ENCODE peak calls at places on chromosomes 6 and 20, in nine cellular contexts. O is effector memory CD4-positive, alpha-beta T cell; X is aorta; H is upper lobe of right lung; M is SK-N-SH; E is small intestine; G is uterus; N is naive thymus-derived CD4-positive, alpha-beta T cell; F is CD4-positive, CD25-positive, alpha-beta regulatory T cell. B is an unnamed sample. For H3K9me3 and H3K36me3, the result is how much of the 10 kb centered on the place peaks cover.

GRCh38 chr6:69610073-69610472 is 186.7 kb downstream of the LMBRD1 start:
- DNase-seq in E (no peak), N (no peak), M (no peak), O (no peak), X (no peak), H (no peak), G (no peak), F (no peak), B (no peak)

GRCh38 chr6:7424967-7425807 is 35.6 kb downstream of the RIOK1 start:
- DNase-seq in N (no peak), F (peak), H (no peak), E (peak), O (no peak), M (peak), X (no peak), G (no peak), B (no peak)

GRCh38 chr20:62759981-62760431 is 36.3 kb upstream of the MRGBP start:
- DNase-seq in G (no peak), H (no peak), E (no peak), N (no peak), F (no peak), X (peak), M (no peak), O (no peak), B (no peak)

GRCh38 chr6:136249336-136249735 is 775 bp downstream of the MTFR2 start:
- DNase-seq in E (no peak), N (no peak), X (no peak), H (no peak), F (peak), O (no peak), M (no peak), G (no peak), B (no peak)

GRCh38 chr20:57897156-57897874 is 187.5 kb upstream of the PMEPA1 start:
- DNase-seq in M (no peak), G (no peak), O (no peak), F (no peak), H (no peak), N (no peak), E (peak), X (no peak), B (no peak)

GRCh38 chr6:159788757-159789376 is 535 bp downstream of the TCP1 start:
- DNase-seq in E (peak), X (peak), F (peak), O (no peak), G (peak), N (peak), H (peak), M (peak), B (no peak)

GRCh38 chr6:67640462-67640861 is 994.6 kb upstream of the ADGRB3 start:
- DNase-seq in F (no peak), X (no peak), H (no peak), G (no peak), O (no peak), E (no peak), N (no peak), M (no peak), B (no peak)

GRCh38 chr6:17472653-17473183 is 79.3 kb downstream of the CAP2 start:
- DNase-seq in G (no peak), H (no peak), F (no peak), N (no peak), M (peak), E (peak), X (no peak), O (no peak), B (peak)

GRCh38 chr6:170114956-170115855 is 175.7 kb downstream of the DLL1 start:
- DNase-seq in E (no peak), X (peak), H (peak), O (no peak), F (no peak), N (no peak), G (no peak), M (peak), B (peak)

GRCh38 chr20:38269715-38270114 is 9.2 kb upstream of the KIAA1755 start:
- DNase-seq in M (no peak), H (no peak), X (no peak), O (no peak), F (no peak), E (no peak), N (no peak), G (no peak), B (no peak)

GRCh38 chr6:119620846-119621570 is 271.4 kb upstream of the MAN1A1 start:
- DNase-seq in G (no peak), E (no peak), N (no peak), O (no peak), H (no peak), X (no peak), F (no peak), M (no peak), B (no peak)

GRCh38 chr6:13375360-13375878 is 47.1 kb upstream of the TBC1D7 start:
- DNase-seq in F (peak), M (no peak), X (no peak), H (no peak), N (no peak), O (no peak), G (no peak), E (no peak), B (no peak)

GRCh38 chr6:167113935-167114910 is 8.7 kb upstream of the CCR6 start:
- DNase-seq in G (no peak), F (peak), N (no peak), E (peak), M (peak), H (no peak), O (peak), X (no peak), B (no peak)

GRCh38 chr6:170279977-170280688 is 10.7 kb downstream of the DLL1 start:
- DNase-seq in E (peak), M (peak), G (no peak), F (peak), X (peak), H (peak), N (peak), O (no peak), B (no peak)

GRCh38 chr6:30618270-30618787 is 689 bp downstream of the MRPS18B start:
- DNase-seq in O (no peak), E (peak), M (no peak), F (no peak), X (no peak), G (no peak), H (no peak), N (no peak), B (no peak)

GRCh38 chr6:5486214-5486613 is 224.9 kb downstream of the FARS2 start:
- DNase-seq in G (no peak), F (peak), H (no peak), N (no peak), M (no peak), E (no peak), X (no peak), O (no peak), B (no peak)

GRCh38 chr20:57707849-57708693 is 1.7 kb downstream of the PMEPA1 start:
- DNase-seq in G (no peak), E (no peak), H (no peak), O (no peak), N (peak), M (no peak), X (no peak), F (no peak), B (no peak)

GRCh38 chr20:58701431-58702160 is 9.0 kb downstream of the NPEPL1 start:
- DNase-seq in H (peak), M (no peak), N (no peak), E (no peak), F (no peak), X (no peak), G (no peak), O (no peak), B (no peak)

GRCh38 chr6:129320892-129321291 is 389.1 kb downstream of the ARHGAP18 start:
- DNase-seq in F (no peak), O (no peak), M (no peak), N (no peak), E (no peak), H (no peak), G (no peak), X (no peak), B (no peak)

GRCh38 chr6:35089935-35090505 is 51.1 kb downstream of the TCP11 start:
- DNase-seq in X (peak), H (peak), E (no peak), O (no peak), G (no peak), M (peak), N (no peak), F (peak), B (peak)

GRCh38 chr6:135231469-135231844 is 50.3 kb downstream of the MYB start:
- DNase-seq in N (no peak), G (no peak), M (no peak), E (peak), O (no peak), H (no peak), X (no peak), F (peak), B (no peak)

GRCh38 chr6:162726997-162727346 is 594 bp downstream of the PRKN start:
- DNase-seq in F (peak), E (peak), H (no peak), N (peak), G (peak), O (no peak), X (no peak), M (no peak), B (no peak)

GRCh38 chr6:29757282-29757681 is 34.0 kb downstream of the HLA-F start:
- DNase-seq in M (no peak), E (no peak), H (no peak), G (no peak), X (no peak), F (no peak), O (no peak), N (no peak), B (peak)

GRCh38 chr6:2999005-2999620 is 581 bp upstream of the NQO2 start:
- DNase-seq in G (no peak), E (peak), N (no peak), H (no peak), M (no peak), X (no peak), F (no peak), O (peak), B (no peak)

GRCh38 chr6:41705996-41706835 is 29.2 kb downstream of the TFEB start:
- DNase-seq in N (no peak), E (no peak), X (peak), M (peak), H (peak), O (peak), F (peak), G (peak), B (peak)

GRCh38 chr20:43988451-43988850 is 73.8 kb downstream of the TOX2 start:
- DNase-seq in M (no peak), N (no peak), F (peak), H (no peak), X (no peak), O (no peak), E (no peak), G (no peak), B (no peak)

GRCh38 chr20:44788706-44789456 is 21.5 kb downstream of the RIMS4 start:
- DNase-seq in N (no peak), H (no peak), O (no peak), F (no peak), X (no peak), E (no peak), M (no peak), G (no peak), B (no peak)

GRCh38 chr6:35033683-35034082 is 107.5 kb downstream of the TCP11 start:
- DNase-seq in X (no peak), F (no peak), G (no peak), E (no peak), O (no peak), M (no peak), N (no peak), H (no peak), B (no peak)

GRCh38 chr6:35664945-35665344 is 23.8 kb downstream of the FKBP5 start:
- DNase-seq in E (no peak), M (no peak), N (no peak), G (no peak), H (no peak), O (no peak), X (no peak), F (no peak), B (no peak)

GRCh38 chr6:76817429-76817828 is 645.9 kb downstream of the HTR1B start:
- DNase-seq in G (no peak), E (no peak), H (peak), F (no peak), X (no peak), N (no peak), O (no peak), M (no peak), B (no peak)

GRCh38 chr6:108914235-108915022 is 66.2 kb downstream of the ARMC2 start:
- DNase-seq in H (no peak), M (peak), G (no peak), O (peak), X (no peak), N (peak), F (peak), E (no peak), B (peak)

GRCh38 chr20:57682184-57683038 is 27.4 kb downstream of the PMEPA1 start:
- DNase-seq in F (no peak), H (no peak), G (peak), E (no peak), O (no peak), X (no peak), M (peak), N (no peak), B (no peak)

GRCh38 chr6:170124150-170124549 is 166.7 kb downstream of the DLL1 start:
- DNase-seq in H (no peak), M (peak), N (no peak), E (no peak), F (no peak), X (peak), O (no peak), G (no peak), B (no peak)

GRCh38 chr6:121504227-121504626 is 68.8 kb downstream of the GJA1 start:
- DNase-seq in N (no peak), F (no peak), M (no peak), E (no peak), G (no peak), O (no peak), X (no peak), H (no peak), B (no peak)

GRCh38 chr20:40497781-40498691 is 191.0 kb downstream of the MAFB start:
- DNase-seq in G (no peak), E (no peak), N (no peak), O (no peak), M (no peak), F (no peak), X (peak), H (peak), B (no peak)

GRCh38 chr6:119881416-119881815 is 531.9 kb upstream of the MAN1A1 start:
- DNase-seq in N (no peak), X (no peak), O (no peak), E (no peak), G (no peak), H (no peak), M (no peak), F (no peak), B (peak)

GRCh38 chr6:52108128-52108527 is 20.7 kb upstream of the PKHD1 start:
- DNase-seq in O (no peak), H (no peak), M (no peak), F (no peak), E (no peak), N (no peak), X (no peak), G (no peak), B (peak)

GRCh38 chr6:45737331-45738056 is 278.2 kb downstream of the CLIC5 start:
- DNase-seq in E (no peak), X (no peak), G (no peak), F (peak), H (no peak), M (no peak), N (no peak), O (no peak), B (no peak)

GRCh38 chr6:46637933-46638332 is 14.7 kb downstream of the CYP39A1 start:
- DNase-seq in M (no peak), G (no peak), E (no peak), X (no peak), O (no peak), N (no peak), H (no peak), F (no peak), B (no peak)

DNA sequence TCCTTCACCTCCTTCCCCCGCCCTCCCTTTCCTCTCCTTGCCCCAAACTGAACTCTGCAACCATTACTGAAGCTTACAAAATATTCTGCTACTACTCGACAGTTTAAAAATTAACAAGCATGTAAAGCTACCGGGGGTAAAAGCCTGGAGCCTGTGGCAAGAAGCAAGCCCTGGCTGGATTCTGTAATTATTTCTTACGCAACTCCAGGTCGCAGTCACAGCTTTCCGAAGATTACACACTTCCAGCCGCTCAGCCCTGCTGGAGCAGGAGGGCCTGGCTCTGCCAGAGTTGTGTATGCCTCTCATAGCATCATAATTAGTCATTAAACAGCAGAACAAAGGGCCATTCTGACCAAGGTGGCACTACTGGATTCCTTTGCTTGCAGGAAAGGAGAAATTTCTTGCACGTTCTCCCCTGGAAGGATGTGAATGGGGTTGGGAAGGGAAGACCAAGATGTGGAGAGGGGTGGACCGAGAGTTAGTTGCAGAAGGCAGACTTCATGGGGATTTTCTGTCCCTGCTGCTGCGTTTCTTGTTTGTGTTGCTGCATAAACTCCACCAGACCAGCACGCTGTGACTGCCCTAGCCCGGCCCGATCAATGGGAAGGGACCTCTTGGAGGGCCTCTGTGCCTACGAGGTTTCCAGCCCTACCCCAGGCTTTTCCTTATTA is 23.6 kb downstream of the FOXQ1 start:
- DNase-seq in M (no peak), E (peak), H (peak), F (no peak), O (no peak), G (no peak), X (no peak), N (no peak), B (no peak)
- H3K27ac ChIP-seq in M (no peak), E (peak), H (peak), F (no peak), O (no peak), G (no peak), X (no peak), N (no peak), B (no peak)

DNA sequence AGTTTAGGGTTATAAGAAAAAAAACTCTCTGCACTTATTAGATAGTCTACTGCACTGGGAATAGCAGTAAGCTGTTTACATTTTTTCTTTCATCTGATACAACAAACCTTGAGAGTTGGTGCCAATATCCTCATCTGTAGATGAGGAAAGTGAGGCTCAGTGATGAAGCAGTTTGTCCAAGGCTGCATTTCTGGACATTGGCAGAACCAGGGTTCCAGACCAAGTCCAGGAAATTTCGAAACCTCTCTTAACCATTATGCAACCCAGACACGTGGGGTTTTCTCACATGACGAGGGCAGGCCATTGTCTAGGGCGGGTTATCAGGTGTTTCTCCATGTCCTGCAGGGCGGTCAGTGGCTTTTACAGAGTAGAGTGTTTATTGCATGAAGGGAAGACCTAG is 23.0 kb downstream of the E2F3 start:
- DNase-seq in H (no peak), N (no peak), O (no peak), M (no peak), G (no peak), X (no peak), F (no peak), E (peak), B (no peak)
- H3K9me3 ChIP-seq in H (under half), N (under half), O (under half), M (under half), G (under half), X (under half), F (under half), E (under half), B (under half)

GRCh38 chr20:32846852-32847251 is 11.9 kb upstream of the EFCAB8 start:
- DNase-seq in M (no peak), E (no peak), H (no peak), F (no peak), G (no peak), O (no peak), X (no peak), N (no peak), B (no peak)
- H3K36me3 ChIP-seq in M (half or more), E (under half), H (half or more), F (half or more), G (under half), O (half or more), X (under half), N (half or more), B (half or more)

GRCh38 chr6:168162366-168162765 is 83.4 kb upstream of the FRMD1 start:
- DNase-seq in F (no peak), N (no peak), G (no peak), O (no peak), E (no peak), M (no peak), X (no peak), H (no peak), B (no peak)
- H3K27ac ChIP-seq in F (no peak), N (no peak), G (peak), O (no peak), E (no peak), M (no peak), X (no peak), H (no peak), B (no peak)

GRCh38 chr6:21883929-21884328 is 290.4 kb downstream of the SOX4 start:
- DNase-seq in F (no peak), X (no peak), O (no peak), E (no peak), H (no peak), M (no peak), N (no peak), G (no peak), B (no peak)
- H3K9me3 ChIP-seq in F (under half), X (under half), O (under half), E (under half), H (under half), M (under half), N (under half), G (under half), B (under half)

B was measured in WERI-Rb-1.